ENCODE peak calls at places on chromosomes 1 and 21, in six cellular contexts. D is bronchial epithelial cell; V is mesenchymal stem cell; X is GM23338; B is colonic mucosa; U is CD4-positive, CD25-positive, alpha-beta regulatory T cell. L is an unnamed sample. For H3K36me3, the result is how much of the 10 kb centered on the place peaks cover.

GRCh38 chr1:227559926-227560325 is 3.4 kb upstream of the ZNF678 start:
- DNase-seq in D (no peak), V (no peak), X (no peak), B (no peak), U (no peak), L (no peak)

GRCh38 chr1:42259059-42259738 is 75.8 kb downstream of the FOXJ3 start:
- DNase-seq in D (no peak), V (peak), X (no peak), B (no peak), U (no peak), L (no peak)

GRCh38 chr1:26959722-26960624 is at the start of gene KDF1:
- DNase-seq in D (peak), V (no peak), X (peak), B (peak), U (peak), L (peak)

GRCh38 chr1:91846007-91846620 is 39.8 kb downstream of the TGFBR3 start:
- DNase-seq in D (no peak), V (peak), X (no peak), B (peak), U (no peak), L (no peak)

GRCh38 chr1:27379564-27380132 is 3.5 kb downstream of the CD164L2 start:
- DNase-seq in D (no peak), V (no peak), X (no peak), B (no peak), U (no peak), L (no peak)

GRCh38 chr1:183490932-183491331 is 18.6 kb downstream of the SMG7 start:
- DNase-seq in D (peak), V (no peak), X (no peak), B (no peak), U (no peak), L (no peak)

GRCh38 chr1:8398086-8398485 is 80.2 kb downstream of the SLC45A1 start:
- DNase-seq in D (no peak), V (no peak), X (no peak), B (no peak), U (no peak), L (no peak)

GRCh38 chr1:163203561-163203960 is 845 bp upstream of the RGS5 start:
- DNase-seq in D (peak), V (peak), X (no peak), B (no peak), U (no peak), L (no peak)

GRCh38 chr1:39729030-39729429 is 9.7 kb upstream of the PPIE start:
- DNase-seq in D (peak), V (no peak), X (no peak), B (no peak), U (no peak), L (no peak)

GRCh38 chr1:25765152-25765909 is 34.7 kb upstream of the SELENON start:
- DNase-seq in D (no peak), V (no peak), X (no peak), B (no peak), U (no peak), L (no peak)

GRCh38 chr1:8969937-8970336 is 24.3 kb downstream of the CA6 start:
- DNase-seq in D (no peak), V (no peak), X (no peak), B (no peak), U (peak), L (no peak)

GRCh38 chr1:6336946-6337622 is 56.5 kb downstream of the ACOT7 start:
- DNase-seq in D (no peak), V (no peak), X (no peak), B (no peak), U (no peak), L (no peak)

GRCh38 chr21:38742580-38743260 is 63.0 kb upstream of the ETS2 start:
- DNase-seq in D (no peak), V (no peak), X (no peak), B (no peak), U (no peak), L (no peak)

GRCh38 chr21:26067836-26068401 is 102.7 kb downstream of the APP start:
- DNase-seq in D (no peak), V (peak), X (no peak), B (no peak), U (peak), L (no peak)

GRCh38 chr1:21861602-21862429 is 49.8 kb downstream of the LDLRAD2 start:
- DNase-seq in D (peak), V (peak), X (no peak), B (no peak), U (no peak), L (no peak)

GRCh38 chr1:89476072-89476471 is 48.6 kb upstream of the LRRC8B start:
- DNase-seq in D (no peak), V (no peak), X (no peak), B (no peak), U (no peak), L (no peak)

GRCh38 chr1:232422098-232422497 is 207.8 kb downstream of the SIPA1L2 start:
- DNase-seq in D (peak), V (no peak), X (no peak), B (no peak), U (no peak), L (no peak)

GRCh38 chr1:193614817-193615216 is 428.4 kb upstream of the B3GALT2 start:
- DNase-seq in D (peak), V (peak), X (no peak), B (no peak), U (peak), L (no peak)

GRCh38 chr1:235931181-235931738 is 64.6 kb upstream of the LYST start:
- DNase-seq in D (no peak), V (no peak), X (no peak), B (no peak), U (no peak), L (no peak)

GRCh38 chr1:151510020-151510405 is 1.2 kb upstream of the CGN start:
- DNase-seq in D (no peak), V (no peak), X (peak), B (peak), U (no peak), L (peak)

GRCh38 chr1:161071886-161072371 is 2.2 kb upstream of the ARHGAP30 start:
- DNase-seq in D (peak), V (peak), X (peak), B (peak), U (peak), L (peak)

GRCh38 chr1:233216009-233216408 is 79.5 kb downstream of the PCNX2 start:
- DNase-seq in D (no peak), V (no peak), X (no peak), B (no peak), U (no peak), L (no peak)

GRCh38 chr1:12650001-12650421 is 6.1 kb downstream of the AADACL4 start:
- DNase-seq in D (no peak), V (no peak), X (no peak), B (no peak), U (no peak), L (no peak)

GRCh38 chr1:165851034-165851658 is 23.7 kb downstream of the UCK2 start:
- DNase-seq in D (peak), V (peak), X (no peak), B (no peak), U (peak), L (no peak)

GRCh38 chr1:67874501-67875111 is 41.3 kb upstream of the GNG12 start:
- DNase-seq in D (no peak), V (peak), X (no peak), B (no peak), U (no peak), L (no peak)

GRCh38 chr1:93774707-93775106 is 93.1 kb upstream of the BCAR3 start:
- DNase-seq in D (no peak), V (peak), X (no peak), B (no peak), U (no peak), L (no peak)

GRCh38 chr1:53685272-53686051 is 53.5 kb downstream of the GLIS1 start:
- DNase-seq in D (peak), V (peak), X (no peak), B (no peak), U (no peak), L (peak)

GRCh38 chr1:115877511-115877910 is 36.6 kb upstream of the NHLH2 start:
- DNase-seq in D (peak), V (no peak), X (peak), B (no peak), U (no peak), L (no peak)

GRCh38 chr1:205266584-205267305 is 39.0 kb downstream of the TMCC2 start:
- DNase-seq in D (no peak), V (no peak), X (no peak), B (no peak), U (no peak), L (no peak)

GRCh38 chr1:3366181-3367051 is 88.0 kb upstream of the ARHGEF16 start:
- DNase-seq in D (no peak), V (no peak), X (no peak), B (no peak), U (no peak), L (no peak)

GRCh38 chr1:55124470-55124869 is 85.1 kb downstream of the PCSK9 start:
- DNase-seq in D (peak), V (no peak), X (no peak), B (no peak), U (no peak), L (no peak)

DNA sequence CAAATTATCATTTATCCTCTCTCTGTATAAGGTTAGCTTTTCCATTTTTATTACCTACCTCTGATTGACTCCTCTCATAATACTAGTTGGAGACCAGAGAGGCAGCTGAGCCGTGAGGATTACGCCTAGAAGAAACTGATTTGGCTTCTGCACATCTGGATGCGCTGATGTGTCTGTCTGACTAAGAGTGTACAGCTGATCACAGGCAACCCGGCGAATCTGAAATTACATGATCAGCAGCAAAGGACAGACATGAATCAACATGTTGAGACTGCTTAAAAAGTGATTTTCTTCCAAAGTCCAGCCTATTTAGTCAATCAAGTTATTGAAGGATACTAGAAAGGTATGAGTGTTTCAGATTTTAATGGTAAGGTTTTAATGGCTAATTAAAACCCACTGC is 81.2 kb downstream of the PCSK9 start:
- DNase-seq in D (peak), V (no peak), X (no peak), B (no peak), U (no peak), L (no peak)
- H3K36me3 ChIP-seq in D (under half), V (half or more), X (under half), B (under half), U (half or more), L (under half)

GRCh38 chr1:100512803-100513352 is 25.1 kb upstream of the GPR88 start:
- DNase-seq in D (no peak), V (no peak), X (no peak), B (no peak), U (no peak), L (no peak)
- H3K36me3 ChIP-seq in D (under half), V (under half), X (under half), B (under half), U (half or more), L (under half)

GRCh38 chr1:1551524-1552262 is 11.3 kb upstream of the TMEM240 start:
- DNase-seq in D (no peak), V (no peak), X (no peak), B (no peak), U (no peak), L (no peak)
- H3K36me3 ChIP-seq in D (under half), V (under half), X (under half), B (under half), U (under half), L (under half)

DNA sequence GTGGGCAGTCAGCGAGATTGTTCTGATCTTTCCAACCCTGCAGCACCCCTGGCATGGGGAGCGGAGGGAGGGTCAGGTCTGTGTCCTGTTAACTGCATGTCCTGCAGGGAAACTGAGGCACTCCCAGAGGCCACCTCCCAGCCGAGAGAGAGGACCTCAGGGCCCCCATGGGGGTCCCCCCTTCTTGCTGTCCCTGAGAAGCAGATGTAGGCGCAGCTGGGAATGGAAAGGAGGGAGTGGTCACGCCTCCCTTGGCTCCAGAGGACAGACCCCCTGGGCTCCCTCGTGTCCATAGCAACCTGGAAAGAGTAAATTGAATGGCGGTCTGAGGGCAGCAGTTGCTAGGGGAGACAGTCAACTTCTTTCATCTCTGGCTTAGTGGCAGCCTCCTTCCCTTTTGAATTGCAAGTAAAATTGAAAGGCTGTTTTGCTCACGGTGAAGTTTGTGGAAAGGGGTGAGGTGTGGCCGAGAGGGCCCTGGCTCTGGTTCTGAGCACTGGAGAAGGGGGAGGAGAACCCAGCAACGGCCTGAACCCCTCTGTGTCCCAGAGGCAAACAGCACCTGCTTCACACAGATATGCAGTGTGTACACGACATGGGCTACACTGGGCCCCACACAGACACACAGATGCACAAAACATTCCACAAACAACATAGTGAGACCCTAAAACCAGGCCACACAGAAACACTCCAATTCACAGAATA is 4.9 kb downstream of the CROCC start:
- DNase-seq in D (no peak), V (no peak), X (peak), B (no peak), U (no peak), L (no peak)
- H3K36me3 ChIP-seq in D (under half), V (under half), X (under half), B (under half), U (under half), L (under half)

GRCh38 chr1:36284517-36284916 is 21.7 kb upstream of the SH3D21 start:
- DNase-seq in D (no peak), V (no peak), X (no peak), B (no peak), U (no peak), L (no peak)

GRCh38 chr1:36284061-36284460 is 22.1 kb upstream of the SH3D21 start:
- DNase-seq in D (no peak), V (no peak), X (no peak), B (no peak), U (no peak), L (no peak)

GRCh38 chr1:36287595-36287994 is 18.6 kb upstream of the SH3D21 start:
- DNase-seq in D (no peak), V (no peak), X (no peak), B (no peak), U (no peak), L (no peak)

GRCh38 chr1:36285450-36286101 is 20.6 kb upstream of the SH3D21 start:
- DNase-seq in D (peak), V (peak), X (peak), B (peak), U (peak), L (peak)

GRCh38 chr1:36286802-36287201 is 19.4 kb upstream of the SH3D21 start:
- DNase-seq in D (no peak), V (no peak), X (no peak), B (no peak), U (no peak), L (no peak)
- H3K36me3 ChIP-seq in D (under half), V (half or more), X (half or more), B (under half), U (half or more), L (under half)

GRCh38 chr1:34477632-34478141 is 277.2 kb upstream of the GJB5 start:
- DNase-seq in D (no peak), V (no peak), X (peak), B (no peak), U (no peak), L (no peak)

GRCh38 chr1:34479731-34480130 is 275.1 kb upstream of the GJB5 start:
- DNase-seq in D (no peak), V (no peak), X (peak), B (no peak), U (no peak), L (peak)

GRCh38 chr1:34474566-34474965 is 280.3 kb upstream of the GJB5 start:
- DNase-seq in D (no peak), V (no peak), X (no peak), B (no peak), U (no peak), L (no peak)

GRCh38 chr1:34476371-34476770 is 278.5 kb upstream of the GJB5 start:
- DNase-seq in D (no peak), V (no peak), X (no peak), B (no peak), U (no peak), L (no peak)

DNA sequence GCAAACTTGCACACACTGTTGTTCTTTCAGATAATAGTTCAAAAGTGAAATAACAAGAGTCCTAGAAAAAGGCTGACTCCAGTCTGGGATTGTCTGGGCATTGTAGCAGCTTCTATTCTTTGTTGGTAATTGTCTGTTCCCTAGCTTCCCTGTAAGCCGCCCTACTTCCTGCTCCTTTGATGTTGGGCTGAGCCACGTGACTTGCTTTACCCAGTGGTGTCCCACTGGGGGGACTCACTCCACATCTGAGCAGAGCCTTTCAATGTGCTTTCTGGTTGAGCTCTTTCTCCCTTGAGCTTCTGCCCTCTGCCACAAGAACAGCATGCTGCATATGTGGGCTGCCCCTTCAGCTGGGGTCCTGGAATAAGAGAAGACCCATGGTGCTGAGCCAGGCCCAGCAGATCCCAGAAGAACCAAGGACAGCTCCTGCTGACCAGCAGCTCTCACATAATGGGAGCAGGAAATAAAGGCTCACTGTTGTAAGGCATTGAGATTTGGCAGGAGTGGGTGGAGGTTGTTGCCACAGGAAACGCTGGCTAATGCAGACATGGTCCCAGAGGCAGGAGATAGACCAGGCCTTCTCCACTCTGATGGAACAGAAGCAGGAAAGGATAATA is 276.3 kb upstream of the GJB5 start:
- DNase-seq in D (no peak), V (no peak), X (peak), B (no peak), U (no peak), L (no peak)
- H3K36me3 ChIP-seq in D (under half), V (under half), X (under half), B (under half), U (under half), L (under half)

GRCh38 chr1:37978541-37978940 is 11.3 kb downstream of the SF3A3 start:
- DNase-seq in D (no peak), V (no peak), X (no peak), B (no peak), U (no peak), L (no peak)
- H3K36me3 ChIP-seq in D (under half), V (half or more), X (half or more), B (under half), U (half or more), L (under half)

GRCh38 chr1:82318265-82318664 is 517.5 kb downstream of the ADGRL2 start:
- DNase-seq in D (peak), V (peak), X (no peak), B (no peak), U (no peak), L (no peak)

GRCh38 chr1:82318921-82319320 is 518.2 kb downstream of the ADGRL2 start:
- DNase-seq in D (peak), V (peak), X (no peak), B (no peak), U (no peak), L (no peak)

GRCh38 chr1:82319526-82319925 is 518.8 kb downstream of the ADGRL2 start:
- DNase-seq in D (peak), V (no peak), X (no peak), B (no peak), U (no peak), L (no peak)

GRCh38 chr1:82323144-82323543 is 522.4 kb downstream of the ADGRL2 start:
- DNase-seq in D (no peak), V (no peak), X (no peak), B (no peak), U (no peak), L (no peak)

DNA sequence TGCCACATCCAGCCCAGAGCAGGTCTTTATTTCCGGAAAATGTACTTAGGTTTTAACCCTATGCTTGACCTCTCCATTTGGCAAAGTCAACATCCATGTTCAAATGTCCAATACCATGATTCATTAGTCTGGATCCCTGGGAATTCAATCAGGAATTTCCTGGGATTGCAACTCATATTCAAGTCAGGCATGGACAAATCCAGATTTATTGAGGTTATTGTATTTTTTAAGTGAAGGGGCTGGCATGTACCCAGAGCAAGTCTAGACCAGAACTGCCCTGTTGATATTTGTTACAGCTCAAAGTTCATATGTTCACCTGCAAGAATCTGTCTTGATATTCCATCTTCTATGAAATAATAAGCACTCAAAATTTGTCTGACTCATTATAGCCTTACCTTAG is 521.1 kb downstream of the ADGRL2 start:
- DNase-seq in D (peak), V (no peak), X (no peak), B (no peak), U (no peak), L (no peak)
- H3K36me3 ChIP-seq in D (under half), V (under half), X (under half), B (under half), U (under half), L (under half)

GRCh38 chr1:173867141-173867752 is 542 bp downstream of the GAS5 start:
- DNase-seq in D (no peak), V (no peak), X (no peak), B (no peak), U (no peak), L (no peak)
- H3K36me3 ChIP-seq in D (under half), V (half or more), X (under half), B (under half), U (under half), L (under half)